ENCODE peak calls at places on chromosomes 3 and 15, in five cellular contexts. U is K562, I is HepG2, M is SK-N-SH, A is GM12878. X is an unnamed sample.

GRCh38 chr3:166223120-166223519 is 385.9 kb upstream of the BCHE start:
- DNase-seq in U (peak), I (no peak), M (no peak), A (no peak), X (no peak)

GRCh38 chr3:183149915-183150825 is 12.4 kb downstream of the LAMP3 start:
- DNase-seq in U (no peak), I (no peak), M (no peak), A (no peak), X (no peak)

GRCh38 chr15:69543681-69544080 is 91.1 kb downstream of the RPLP1 start:
- DNase-seq in U (no peak), I (no peak), M (no peak), A (no peak), X (no peak)

GRCh38 chr15:25731411-25731810 is 131.7 kb downstream of the ATP10A start:
- DNase-seq in U (no peak), I (no peak), M (no peak), A (no peak), X (no peak)

GRCh38 chr3:24363242-24363641 is 131.4 kb downstream of the THRB start:
- DNase-seq in U (no peak), I (peak), M (no peak), A (no peak), X (no peak)

GRCh38 chr15:101795455-101795854 is 7.9 kb upstream of the OR4F6 start:
- DNase-seq in U (no peak), I (no peak), M (no peak), A (no peak), X (no peak)

GRCh38 chr15:72486144-72486543 is 12.0 kb downstream of the ARIH1 start:
- DNase-seq in U (no peak), I (no peak), M (no peak), A (no peak), X (no peak)

GRCh38 chr3:51706788-51707731 is at the start of gene GRM2:
- DNase-seq in U (peak), I (peak), M (peak), A (no peak), X (peak)

GRCh38 chr15:25728816-25729215 is 134.3 kb downstream of the ATP10A start:
- DNase-seq in U (no peak), I (no peak), M (no peak), A (no peak), X (no peak)

GRCh38 chr3:37559461-37559860 is 302.2 kb upstream of the CTDSPL start:
- DNase-seq in U (no peak), I (no peak), M (no peak), A (no peak), X (no peak)

GRCh38 chr15:45429974-45430792 is 51.8 kb upstream of the GATM start:
- DNase-seq in U (peak), I (peak), M (peak), A (no peak), X (peak)

GRCh38 chr3:144105542-144105941 is 133.9 kb downstream of the DIPK2A start:
- DNase-seq in U (no peak), I (peak), M (no peak), A (no peak), X (no peak)

GRCh38 chr3:144104679-144105078 is 133.1 kb downstream of the DIPK2A start:
- DNase-seq in U (no peak), I (no peak), M (no peak), A (no peak), X (no peak)

GRCh38 chr3:144107923-144108322 is 136.3 kb downstream of the DIPK2A start:
- DNase-seq in U (no peak), I (no peak), M (no peak), A (no peak), X (no peak)

GRCh38 chr3:144106970-144107369 is 135.3 kb downstream of the DIPK2A start:
- DNase-seq in U (peak), I (no peak), M (no peak), A (no peak), X (no peak)

DNA sequence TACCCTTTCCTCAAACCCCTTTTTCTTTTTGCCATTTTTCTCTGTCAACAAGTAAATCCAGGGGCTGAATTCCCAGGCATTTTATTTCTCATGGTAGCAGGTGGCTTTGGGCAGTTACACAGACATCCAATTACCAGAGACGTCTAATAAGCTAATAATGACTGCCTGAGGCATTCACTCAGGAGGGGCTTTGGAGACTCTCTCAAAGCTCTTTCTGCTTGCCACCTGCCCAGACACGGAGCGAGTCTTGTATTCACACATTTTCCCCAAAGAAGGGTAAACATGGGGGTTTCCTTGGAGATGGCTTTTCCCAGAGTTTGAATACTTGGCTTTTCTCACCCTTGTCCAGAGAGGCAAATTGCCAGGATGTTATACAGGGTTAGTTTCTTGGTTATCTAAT is 132.5 kb downstream of the DIPK2A start:
- DNase-seq in U (no peak), I (no peak), M (no peak), A (no peak), X (no peak)
- TF ChIP-seq FOXM1 in U (no peak), I (no peak), M (no peak), A (no peak), X (no peak)

GRCh38 chr15:88623061-88623460 is 1.9 kb downstream of the AEN start:
- DNase-seq in U (no peak), I (peak), M (no peak), A (no peak), X (no peak)

GRCh38 chr15:88623632-88624031 is 2.5 kb downstream of the AEN start:
- DNase-seq in U (no peak), I (no peak), M (no peak), A (no peak), X (no peak)

GRCh38 chr15:88624971-88625290 is 3.8 kb downstream of the AEN start:
- DNase-seq in U (no peak), I (no peak), M (no peak), A (no peak), X (no peak)

GRCh38 chr15:88622605-88622975 is 1.4 kb downstream of the AEN start:
- DNase-seq in U (no peak), I (no peak), M (no peak), A (no peak), X (no peak)

DNA sequence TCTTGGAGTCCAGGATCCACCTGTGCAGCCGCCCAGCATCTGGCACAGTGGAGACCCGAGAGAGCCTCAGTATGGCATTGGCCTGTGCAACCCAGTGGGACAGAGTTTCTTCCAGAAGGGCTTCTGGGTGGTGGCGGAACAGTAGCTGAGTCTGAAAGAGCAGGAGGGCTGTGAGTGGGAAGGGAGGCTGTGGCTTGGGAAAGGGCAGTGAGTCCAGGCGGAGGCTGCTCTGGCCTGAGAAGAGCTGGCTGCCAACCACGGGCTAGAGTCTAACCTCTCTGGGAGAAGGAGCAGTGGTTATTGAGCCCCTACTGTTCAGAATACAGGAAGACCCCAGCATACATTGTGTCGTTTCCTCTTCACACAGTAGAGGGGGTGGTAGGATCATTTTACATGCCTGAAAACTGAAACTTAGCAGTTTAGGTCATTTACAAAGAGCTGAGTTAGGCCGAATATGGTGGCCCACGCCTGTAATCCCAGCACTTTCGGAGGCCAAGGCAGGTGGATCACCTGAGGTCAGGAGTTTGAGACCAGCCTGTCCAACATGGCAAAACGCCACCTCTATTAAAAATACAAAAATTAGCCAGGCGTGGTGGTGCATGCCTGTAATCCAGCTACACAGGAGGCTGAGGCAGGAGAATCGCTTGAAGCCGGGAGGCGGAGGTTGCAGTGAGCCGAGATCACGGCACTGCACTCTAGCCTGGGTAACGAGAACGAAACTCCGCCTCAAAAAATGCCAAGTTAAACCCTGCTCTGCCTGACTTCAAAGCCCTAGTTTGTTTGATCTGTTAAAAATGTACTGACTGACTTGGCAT is 3.2 kb downstream of the AEN start:
- DNase-seq in U (no peak), I (peak), M (peak), A (no peak), X (peak)
- TF ChIP-seq FOXM1 in U (no peak), I (no peak), M (no peak), A (no peak), X (no peak)

DNA sequence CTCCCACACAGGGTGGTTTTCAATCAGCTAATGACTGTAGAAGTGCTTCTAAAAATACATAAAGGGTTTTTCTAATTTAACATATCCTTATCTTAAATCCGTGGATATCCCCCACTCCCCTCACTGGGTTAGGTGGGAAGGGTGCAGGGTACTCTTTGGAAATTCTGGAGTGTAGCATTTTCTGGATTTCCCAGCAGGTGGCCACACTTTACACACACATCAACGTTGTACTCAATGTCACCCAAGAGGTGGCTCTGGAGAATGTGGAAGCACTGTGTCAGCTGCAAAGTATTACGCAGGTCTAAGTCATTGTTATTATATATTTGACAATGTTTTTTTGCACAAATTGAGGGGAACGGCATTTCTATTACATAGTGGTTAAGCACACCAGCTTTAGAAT is 168.8 kb downstream of the CHDH start:
- DNase-seq in U (no peak), I (peak), M (peak), A (no peak), X (no peak)
- TF ChIP-seq FOXM1 in U (no peak), I (no peak), M (no peak), A (no peak), X (no peak)

GRCh38 chr3:49617390-49618013 is 56.6 kb upstream of the APEH start:
- DNase-seq in U (no peak), I (no peak), M (no peak), A (no peak), X (no peak)
- TF ChIP-seq FOXM1 in U (no peak), I (no peak), M (no peak), A (no peak), X (no peak)

GRCh38 chr3:50238549-50239026 is 2.6 kb downstream of the GNAI2 start:
- DNase-seq in U (no peak), I (peak), M (no peak), A (no peak), X (no peak)
- TF ChIP-seq FOXM1 in U (no peak), I (no peak), M (no peak), A (no peak), X (no peak)

GRCh38 chr3:48599509-48600285 is 4.6 kb upstream of the COL7A1 start:
- DNase-seq in U (no peak), I (no peak), M (no peak), A (no peak), X (no peak)

GRCh38 chr3:48598323-48599076 is 3.4 kb upstream of the COL7A1 start:
- DNase-seq in U (no peak), I (no peak), M (no peak), A (no peak), X (no peak)

GRCh38 chr3:48601622-48601994 is 6.5 kb upstream of the COL7A1 start:
- DNase-seq in U (no peak), I (no peak), M (no peak), A (no peak), X (no peak)

GRCh38 chr3:48599077-48599501 is 4.0 kb upstream of the COL7A1 start:
- DNase-seq in U (no peak), I (no peak), M (no peak), A (no peak), X (no peak)

GRCh38 chr3:48600711-48601621 is 5.8 kb upstream of the COL7A1 start:
- DNase-seq in U (no peak), I (no peak), M (no peak), A (no peak), X (no peak)
- TF ChIP-seq FOXM1 in U (no peak), I (no peak), M (no peak), A (no peak), X (no peak)

GRCh38 chr3:9253327-9253726 is 3.9 kb upstream of the SRGAP3 start:
- DNase-seq in U (no peak), I (no peak), M (no peak), A (no peak), X (no peak)

GRCh38 chr3:9250236-9250635 is 790 bp upstream of the SRGAP3 start:
- DNase-seq in U (no peak), I (no peak), M (peak), A (no peak), X (no peak)

GRCh38 chr3:9249273-9250192 is at the start of gene SRGAP3:
- DNase-seq in U (peak), I (peak), M (peak), A (peak), X (peak)

GRCh38 chr3:9248232-9249191 is 934 bp downstream of the SRGAP3 start:
- DNase-seq in U (no peak), I (no peak), M (peak), A (no peak), X (peak)

DNA sequence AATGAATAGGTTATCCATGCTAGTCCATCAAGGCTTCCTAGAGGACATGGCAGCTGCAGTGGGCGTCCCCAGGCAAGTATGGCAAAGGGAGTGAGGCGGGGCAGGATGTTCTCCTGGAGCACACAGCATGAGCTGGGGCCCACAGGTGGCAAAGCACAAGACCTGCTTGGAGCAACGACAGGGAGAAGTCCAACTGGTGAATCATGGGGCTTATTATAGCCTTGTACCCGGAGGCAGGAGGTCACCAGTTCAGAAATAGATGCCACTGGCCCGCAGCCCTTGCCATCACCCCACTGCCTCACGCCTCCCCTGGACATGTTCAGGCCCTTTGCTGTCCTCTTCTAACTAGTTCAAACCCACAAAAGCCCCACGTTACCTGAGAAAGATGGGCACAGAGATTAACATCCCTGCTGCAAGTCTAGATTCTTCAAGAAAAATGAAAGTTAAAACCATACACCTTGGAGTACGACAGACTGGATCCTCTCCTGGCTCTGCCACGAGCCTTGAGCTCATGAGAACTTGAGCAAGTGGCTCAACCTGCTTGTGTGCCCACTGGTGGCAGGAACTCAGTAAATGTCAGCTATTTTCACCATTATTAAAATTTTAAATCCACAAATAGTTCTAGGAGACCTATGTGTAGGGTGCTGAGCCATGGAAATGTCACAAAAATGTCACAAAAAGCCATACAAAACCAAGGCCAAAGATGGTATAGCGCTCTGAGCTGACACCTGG is 1.8 kb upstream of the SRGAP3 start:
- DNase-seq in U (no peak), I (no peak), M (no peak), A (no peak), X (no peak)
- TF ChIP-seq FOXM1 in U (no peak), I (no peak), M (no peak), A (no peak), X (no peak)

DNA sequence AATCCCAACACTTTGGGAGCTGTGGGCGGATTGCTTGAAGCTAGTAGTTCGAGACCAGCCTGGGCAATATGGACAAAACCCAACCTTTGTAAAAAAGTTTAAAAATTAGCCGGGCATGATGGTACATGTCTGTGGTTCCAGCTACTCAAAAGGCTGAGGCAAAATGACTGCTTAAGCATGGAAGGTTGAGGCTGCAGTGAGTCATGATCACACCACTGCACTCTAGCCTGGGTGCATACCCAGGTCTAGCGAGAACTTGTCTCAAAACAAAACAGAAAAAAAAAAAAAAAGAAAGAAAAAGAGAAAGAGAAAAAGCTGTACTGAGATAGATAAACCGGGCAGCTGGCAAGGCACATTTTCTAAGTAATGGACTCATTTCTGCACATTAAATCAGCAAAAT is 10.6 kb downstream of the ARPP19 start:
- DNase-seq in U (no peak), I (no peak), M (no peak), A (peak), X (no peak)
- TF ChIP-seq FOXM1 in U (no peak), I (no peak), M (no peak), A (peak), X (no peak)

GRCh38 chr3:30232142-30232541 is 374.3 kb upstream of the TGFBR2 start:
- DNase-seq in U (no peak), I (no peak), M (no peak), A (no peak), X (no peak)
- TF ChIP-seq FOXM1 in U (no peak), I (no peak), M (no peak), A (no peak), X (no peak)

DNA sequence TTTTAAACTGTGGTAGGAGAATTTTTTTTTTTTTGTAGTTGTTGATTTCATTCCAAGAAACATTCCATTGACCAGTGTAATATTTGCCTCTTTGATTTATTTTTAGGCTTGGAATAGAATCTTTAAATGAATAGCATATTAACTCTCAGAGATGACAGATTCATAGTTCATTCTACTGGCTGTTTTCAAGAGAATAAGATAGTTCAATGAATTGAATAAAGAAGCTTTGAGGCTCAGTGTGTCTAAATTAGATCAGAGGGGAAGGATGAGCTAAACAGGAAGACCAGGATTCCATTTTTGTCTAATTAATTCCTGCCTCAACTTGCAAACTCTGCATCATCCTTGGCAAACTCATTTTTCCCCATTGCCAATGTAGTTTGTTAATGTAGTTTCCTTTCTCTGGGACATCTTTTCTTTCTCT is 98.5 kb downstream of the NAALADL2 start:
- DNase-seq in U (no peak), I (no peak), M (no peak), A (no peak), X (no peak)
- TF ChIP-seq FOXM1 in U (no peak), I (no peak), M (peak), A (no peak), X (no peak)

X was measured in HEK293T.